ENCODE peak calls at places on chromosomes 1 and 21, in four cellular contexts. C is left ventricle myocardium inferior; O is neuronal stem cell; Q is naive thymus-derived CD4-positive, alpha-beta T cell. H is an unnamed sample. For H3K4me1 and H3K9me3, the result is how much of the 10 kb centered on the place peaks cover.

GRCh38 chr1:29703596-29703995 is 467.3 kb downstream of the PTPRU start:
- DNase-seq in O (peak), Q (no peak), C (no peak), H (no peak)

GRCh38 chr1:157291083-157291482 is 152.9 kb upstream of the ETV3 start:
- DNase-seq in O (no peak), C (no peak), Q (no peak), H (no peak)

GRCh38 chr1:13487143-13487868 is 26.5 kb downstream of the LRRC38 start:
- DNase-seq in C (peak), Q (no peak), O (no peak), H (no peak)

GRCh38 chr1:245156736-245157505 is 2.1 kb downstream of the KIF26B start:
- DNase-seq in Q (no peak), C (no peak), O (no peak), H (no peak)

GRCh38 chr1:221263831-221264767 is 384.9 kb downstream of the HLX start:
- DNase-seq in C (no peak), O (peak), Q (peak), H (no peak)

GRCh38 chr21:36509966-36510742 is 30.2 kb upstream of the CLDN14 start:
- DNase-seq in Q (no peak), C (no peak), O (no peak), H (no peak)

GRCh38 chr1:48047116-48047515 is 49.9 kb upstream of the TRABD2B start:
- DNase-seq in Q (no peak), C (no peak), O (no peak), H (no peak)

GRCh38 chr1:205832326-205832751 is 17.6 kb downstream of the PM20D1 start:
- DNase-seq in Q (no peak), C (no peak), O (no peak), H (no peak)

GRCh38 chr1:58561635-58562034 is 15.1 kb upstream of the OMA1 start:
- DNase-seq in O (no peak), Q (no peak), C (no peak), H (no peak)

GRCh38 chr21:30194701-30195299 is 21.1 kb downstream of the CLDN8 start:
- DNase-seq in C (no peak), Q (no peak), O (peak), H (no peak)

GRCh38 chr1:200774735-200775449 is 36.2 kb downstream of the CAMSAP2 start:
- DNase-seq in Q (no peak), O (no peak), C (no peak), H (no peak)

GRCh38 chr1:94648225-94649007 is 106.9 kb upstream of the F3 start:
- DNase-seq in O (no peak), C (no peak), Q (no peak), H (peak)

GRCh38 chr1:39110325-39110851 is 84.2 kb downstream of the NDUFS5 start:
- DNase-seq in Q (no peak), O (no peak), C (no peak), H (no peak)

GRCh38 chr1:24474193-24474592 is 28.4 kb upstream of the RCAN3 start:
- DNase-seq in C (no peak), O (no peak), Q (no peak), H (no peak)

GRCh38 chr1:53540604-53541262 is 81.5 kb downstream of the DMRTB1 start:
- DNase-seq in O (no peak), C (no peak), Q (no peak), H (no peak)

GRCh38 chr1:115432061-115432460 is 94.0 kb upstream of the NGF start:
- DNase-seq in O (no peak), Q (no peak), C (no peak), H (no peak)
- H3K4me1 ChIP-seq in O (under half), Q (under half), C (under half), H (under half)

GRCh38 chr1:2829846-2830615 is 28.5 kb upstream of the TTC34 start:
- DNase-seq in O (no peak), Q (no peak), C (no peak), H (no peak)
- H3K9me3 ChIP-seq in O (under half), Q (under half), C (under half), H (under half)

DNA sequence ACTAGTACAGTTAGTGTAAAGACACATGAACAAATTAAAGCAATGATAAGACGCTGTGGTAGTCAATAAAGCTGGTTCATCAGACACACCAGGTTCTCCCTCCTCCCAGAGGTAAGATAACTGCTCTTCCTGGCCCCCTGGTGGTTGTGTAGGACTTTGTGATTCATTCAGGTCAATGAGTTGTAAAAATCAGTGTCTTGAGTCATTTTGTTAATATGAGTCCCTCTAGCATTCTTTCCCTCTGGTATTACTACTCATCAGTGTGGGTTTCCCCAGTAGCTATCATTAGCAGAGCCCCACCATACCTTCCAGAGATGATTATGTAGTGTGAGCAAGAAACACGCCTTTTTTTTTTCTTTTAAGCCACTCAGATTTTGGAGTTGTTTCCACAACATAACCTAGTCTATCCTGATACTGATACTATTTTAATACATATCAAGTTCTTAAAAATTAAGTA is 3.6 kb upstream of the SETDB1 start:
- DNase-seq in O (peak), Q (peak), C (peak), H (peak)
- H3K27ac ChIP-seq in O (no peak), Q (no peak), C (no peak), H (no peak)

GRCh38 chr1:75855734-75856133 is 59.1 kb downstream of the MSH4 start:
- DNase-seq in Q (no peak), C (no peak), O (no peak), H (no peak)
- H3K4me1 ChIP-seq in Q (under half), C (under half), O (under half), H (under half)

DNA sequence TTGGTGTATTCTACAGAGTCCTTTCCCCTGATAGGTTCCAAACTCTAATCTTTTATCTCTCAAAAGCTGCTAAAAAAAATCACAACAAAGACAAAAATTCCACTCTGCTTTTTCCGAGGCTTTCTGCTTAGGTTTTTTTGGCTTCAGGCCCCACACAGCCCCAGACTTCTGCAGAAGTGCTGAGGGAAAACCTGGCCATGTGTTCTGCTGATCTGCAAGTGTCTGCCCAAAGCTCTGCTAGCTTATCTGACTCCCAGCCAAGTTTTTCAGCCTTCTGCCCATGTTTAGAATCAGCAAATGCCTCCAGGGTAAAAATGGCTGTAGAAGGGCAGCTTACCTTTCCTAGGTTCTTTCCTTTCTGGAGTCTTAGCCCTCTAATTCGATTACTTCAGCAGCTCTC is 28.4 kb downstream of the DISP3 start:
- DNase-seq in C (no peak), O (no peak), Q (no peak), H (no peak)
- H3K9me3 ChIP-seq in C (half or more), O (under half), Q (under half), H (under half)

GRCh38 chr1:15950302-15950701 is 25.6 kb downstream of the ZBTB17 start:
- DNase-seq in Q (no peak), O (no peak), C (no peak), H (no peak)
- H3K27ac ChIP-seq in Q (peak), O (no peak), C (peak), H (peak)

GRCh38 chr1:208177656-208178055 is 66.5 kb downstream of the PLXNA2 start:
- DNase-seq in Q (no peak), C (no peak), O (no peak), H (no peak)
- H3K4me1 ChIP-seq in Q (under half), C (half or more), O (under half), H (under half)

GRCh38 chr1:83495560-83495959 is 503.4 kb downstream of the TTLL7 start:
- DNase-seq in O (no peak), Q (no peak), C (no peak), H (no peak)

GRCh38 chr1:83499998-83500397 is 498.9 kb downstream of the TTLL7 start:
- DNase-seq in Q (no peak), O (no peak), C (no peak), H (no peak)

GRCh38 chr1:83500987-83501591 is 497.8 kb downstream of the TTLL7 start:
- DNase-seq in O (no peak), Q (no peak), C (no peak), H (no peak)

GRCh38 chr1:83500531-83500930 is 498.4 kb downstream of the TTLL7 start:
- DNase-seq in C (no peak), O (no peak), Q (no peak), H (no peak)

DNA sequence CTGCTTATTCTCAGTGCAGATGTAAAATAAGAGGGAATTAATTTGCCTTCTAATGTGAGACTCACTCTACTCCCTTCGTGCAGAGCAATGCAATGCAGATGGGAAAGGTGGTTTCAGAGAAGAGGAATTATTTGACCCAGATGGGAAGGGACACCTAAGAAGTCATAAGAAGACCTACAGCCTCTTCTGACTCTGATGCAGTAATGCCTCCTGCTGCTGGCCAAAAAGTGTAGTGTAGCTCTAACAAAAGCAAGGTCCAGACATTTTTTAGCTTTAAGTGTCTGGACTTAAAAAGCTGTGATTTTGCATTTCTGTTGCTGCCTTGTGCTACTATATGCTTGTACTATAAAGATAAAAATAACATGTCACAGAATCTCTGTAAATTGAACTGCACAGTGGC is 501.4 kb downstream of the TTLL7 start:
- DNase-seq in C (no peak), O (no peak), Q (no peak), H (no peak)
- H3K9me3 ChIP-seq in C (under half), O (under half), Q (under half), H (under half)

GRCh38 chr1:151635479-151636072 is 23.7 kb downstream of the SNX27 start:
- DNase-seq in Q (no peak), O (no peak), C (no peak), H (no peak)

GRCh38 chr1:151641229-151641628 is 29.4 kb downstream of the SNX27 start:
- DNase-seq in C (no peak), O (no peak), Q (no peak), H (no peak)

GRCh38 chr1:151639466-151639865 is 27.6 kb downstream of the SNX27 start:
- DNase-seq in C (no peak), Q (no peak), O (no peak), H (no peak)

GRCh38 chr1:151638074-151638775 is 26.4 kb downstream of the SNX27 start:
- DNase-seq in C (no peak), Q (no peak), O (no peak), H (no peak)

DNA sequence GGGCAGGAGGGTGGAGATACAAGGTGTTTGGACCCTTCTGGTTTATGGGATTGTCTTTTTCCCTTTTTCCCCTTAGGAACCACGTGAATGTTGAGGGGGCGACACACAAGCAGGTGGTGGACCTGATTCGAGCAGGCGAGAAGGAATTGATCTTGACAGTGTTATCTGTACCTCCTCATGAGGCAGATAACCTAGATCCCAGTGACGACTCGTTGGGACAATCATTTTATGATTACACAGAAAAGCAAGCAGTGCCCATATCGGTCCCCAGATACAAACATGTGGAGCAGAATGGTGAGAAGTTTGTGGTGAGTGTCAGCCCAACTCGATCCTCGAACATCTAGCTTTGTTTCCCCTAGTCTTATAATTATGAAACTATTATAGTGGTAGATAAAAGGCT is 27.0 kb downstream of the SNX27 start:
- DNase-seq in Q (no peak), O (no peak), C (no peak), H (no peak)
- H3K27ac ChIP-seq in Q (no peak), O (no peak), C (no peak), H (no peak)